ENCODE peak calls at places on chromosome 11, in ten cellular contexts. One of them, this sample, is unnamed.

GRCh38 chr11:119641991-119642745 is 86.8 kb downstream of the NECTIN1 start:
- DNase-seq in caudate nucleus: no peak
- DNase-seq in GM03348: peak; percentile 52
- DNase-seq in NCI-H460: peak; percentile 12
- DNase-seq in NCI-H146: peak; percentile 42
- DNase-seq in non-pigmented ciliary epithelial cell: no peak
- DNase-seq in AG08395: no peak
- DNase-seq in astrocyte of the spinal cord: no peak
- DNase-seq in stromal cell of bone marrow: no peak
- DNase-seq in H54: no peak
- DNase-seq in this sample: no peak

GRCh38 chr11:121250843-121251242 is 41.7 kb upstream of the SC5D start:
- DNase-seq in NCI-H146: no peak
- DNase-seq in stromal cell of bone marrow: peak; percentile 7
- DNase-seq in AG08395: no peak
- DNase-seq in astrocyte of the spinal cord: peak; percentile 26
- DNase-seq in NCI-H460: no peak
- DNase-seq in caudate nucleus: no peak
- DNase-seq in H54: no peak
- DNase-seq in non-pigmented ciliary epithelial cell: no peak
- DNase-seq in GM03348: no peak
- DNase-seq in this sample: no peak

GRCh38 chr11:30107899-30108298 is 91.1 kb upstream of the KCNA4 start:
- DNase-seq in non-pigmented ciliary epithelial cell: peak; percentile 54
- DNase-seq in stromal cell of bone marrow: peak; percentile 91
- DNase-seq in NCI-H146: no peak
- DNase-seq in GM03348: peak; percentile 43
- DNase-seq in AG08395: peak; percentile 54
- DNase-seq in H54: peak; percentile 6
- DNase-seq in astrocyte of the spinal cord: peak; percentile 54
- DNase-seq in NCI-H460: peak; percentile 85
- DNase-seq in caudate nucleus: no peak
- DNase-seq in this sample: no peak

GRCh38 chr11:64001552-64002427 is 15.6 kb downstream of the OTUB1 start:
- DNase-seq in AG08395: no peak
- DNase-seq in NCI-H146: no peak
- DNase-seq in astrocyte of the spinal cord: no peak
- DNase-seq in H54: no peak
- DNase-seq in caudate nucleus: no peak
- DNase-seq in stromal cell of bone marrow: no peak
- DNase-seq in non-pigmented ciliary epithelial cell: no peak
- DNase-seq in NCI-H460: no peak
- DNase-seq in GM03348: no peak
- DNase-seq in this sample: no peak

GRCh38 chr11:11578542-11578941 is 43.3 kb downstream of the GALNT18 start:
- DNase-seq in GM03348: no peak
- DNase-seq in non-pigmented ciliary epithelial cell: no peak
- DNase-seq in astrocyte of the spinal cord: no peak
- DNase-seq in caudate nucleus: no peak
- DNase-seq in AG08395: no peak
- DNase-seq in H54: no peak
- DNase-seq in NCI-H460: no peak
- DNase-seq in NCI-H146: no peak
- DNase-seq in stromal cell of bone marrow: no peak
- DNase-seq in this sample: peak; percentile 7

GRCh38 chr11:38971141-38971540 is 2373.1 kb upstream of the RAG2 start:
- DNase-seq in NCI-H146: no peak
- DNase-seq in caudate nucleus: no peak
- DNase-seq in GM03348: no peak
- DNase-seq in AG08395: no peak
- DNase-seq in non-pigmented ciliary epithelial cell: no peak
- DNase-seq in astrocyte of the spinal cord: no peak
- DNase-seq in NCI-H460: no peak
- DNase-seq in H54: no peak
- DNase-seq in stromal cell of bone marrow: no peak
- DNase-seq in this sample: no peak

GRCh38 chr11:117826360-117826635 is 1.8 kb upstream of the FXYD2 start:
- DNase-seq in NCI-H146: no peak
- DNase-seq in non-pigmented ciliary epithelial cell: no peak
- DNase-seq in caudate nucleus: no peak
- DNase-seq in GM03348: no peak
- DNase-seq in AG08395: no peak
- DNase-seq in stromal cell of bone marrow: no peak
- DNase-seq in NCI-H460: no peak
- DNase-seq in astrocyte of the spinal cord: no peak
- DNase-seq in H54: no peak
- DNase-seq in this sample: no peak

GRCh38 chr11:111265421-111265820 is 19.9 kb downstream of the POU2AF2 start:
- DNase-seq in astrocyte of the spinal cord: no peak
- DNase-seq in caudate nucleus: no peak
- DNase-seq in AG08395: no peak
- DNase-seq in stromal cell of bone marrow: no peak
- DNase-seq in NCI-H460: no peak
- DNase-seq in H54: no peak
- DNase-seq in NCI-H146: no peak
- DNase-seq in GM03348: no peak
- DNase-seq in non-pigmented ciliary epithelial cell: no peak
- DNase-seq in this sample: no peak

GRCh38 chr11:2208691-2209369 is 37.2 kb upstream of the TH start:
- DNase-seq in H54: no peak
- DNase-seq in GM03348: no peak
- DNase-seq in caudate nucleus: no peak
- DNase-seq in astrocyte of the spinal cord: no peak
- DNase-seq in non-pigmented ciliary epithelial cell: no peak
- DNase-seq in NCI-H460: no peak
- DNase-seq in stromal cell of bone marrow: no peak
- DNase-seq in AG08395: no peak
- DNase-seq in NCI-H146: no peak
- DNase-seq in this sample: peak; percentile 46

GRCh38 chr11:132300283-132300682 is 929.9 kb downstream of the NTM start:
- DNase-seq in NCI-H146: peak; percentile 2
- DNase-seq in astrocyte of the spinal cord: no peak
- DNase-seq in AG08395: peak; percentile 26
- DNase-seq in non-pigmented ciliary epithelial cell: no peak
- DNase-seq in H54: no peak
- DNase-seq in caudate nucleus: no peak
- DNase-seq in GM03348: peak; percentile 31
- DNase-seq in NCI-H460: no peak
- DNase-seq in stromal cell of bone marrow: no peak
- DNase-seq in this sample: no peak

GRCh38 chr11:15711311-15711710 is 596.6 kb downstream of the INSC start:
- DNase-seq in NCI-H460: no peak
- DNase-seq in stromal cell of bone marrow: no peak
- DNase-seq in H54: no peak
- DNase-seq in GM03348: no peak
- DNase-seq in non-pigmented ciliary epithelial cell: no peak
- DNase-seq in astrocyte of the spinal cord: no peak
- DNase-seq in NCI-H146: no peak
- DNase-seq in AG08395: no peak
- DNase-seq in caudate nucleus: no peak
- DNase-seq in this sample: no peak

GRCh38 chr11:1226981-1227550 is 4.2 kb downstream of the MUC5B start:
- DNase-seq in GM03348: no peak
- DNase-seq in AG08395: peak; percentile 58
- DNase-seq in NCI-H460: no peak
- DNase-seq in stromal cell of bone marrow: no peak
- DNase-seq in H54: no peak
- DNase-seq in non-pigmented ciliary epithelial cell: no peak
- DNase-seq in caudate nucleus: no peak
- DNase-seq in astrocyte of the spinal cord: no peak
- DNase-seq in NCI-H146: no peak
- DNase-seq in this sample: no peak

GRCh38 chr11:37762079-37762478 is 1164.0 kb upstream of the RAG2 start:
- DNase-seq in non-pigmented ciliary epithelial cell: no peak
- DNase-seq in stromal cell of bone marrow: no peak
- DNase-seq in AG08395: no peak
- DNase-seq in caudate nucleus: no peak
- DNase-seq in NCI-H146: no peak
- DNase-seq in H54: no peak
- DNase-seq in NCI-H460: no peak
- DNase-seq in GM03348: no peak
- DNase-seq in astrocyte of the spinal cord: no peak
- DNase-seq in this sample: no peak

GRCh38 chr11:5689551-5689983 is at the start of gene TRIM22:
- DNase-seq in NCI-H146: no peak
- DNase-seq in NCI-H460: no peak
- DNase-seq in stromal cell of bone marrow: peak; percentile 88
- DNase-seq in AG08395: peak; percentile 65
- DNase-seq in caudate nucleus: no peak
- DNase-seq in H54: peak; percentile 29
- DNase-seq in GM03348: peak; percentile 49
- DNase-seq in non-pigmented ciliary epithelial cell: peak; percentile 44
- DNase-seq in astrocyte of the spinal cord: peak; percentile 80
- DNase-seq in this sample: peak; percentile 86

GRCh38 chr11:18677560-18677959 is 21.0 kb upstream of the TMEM86A start:
- DNase-seq in AG08395: no peak
- DNase-seq in astrocyte of the spinal cord: no peak
- DNase-seq in non-pigmented ciliary epithelial cell: no peak
- DNase-seq in NCI-H146: no peak
- DNase-seq in H54: no peak
- DNase-seq in caudate nucleus: no peak
- DNase-seq in NCI-H460: no peak
- DNase-seq in stromal cell of bone marrow: no peak
- DNase-seq in GM03348: no peak
- DNase-seq in this sample: no peak

GRCh38 chr11:62500066-62501035 is 46.3 kb downstream of the AHNAK start:
- DNase-seq in GM03348: no peak
- DNase-seq in H54: no peak
- DNase-seq in NCI-H460: no peak
- DNase-seq in astrocyte of the spinal cord: no peak
- DNase-seq in NCI-H146: no peak
- DNase-seq in caudate nucleus: no peak
- DNase-seq in AG08395: no peak
- DNase-seq in stromal cell of bone marrow: no peak
- DNase-seq in non-pigmented ciliary epithelial cell: no peak
- DNase-seq in this sample: no peak

GRCh38 chr11:60924110-60924905 is at the start of gene TMEM132A:
- DNase-seq in non-pigmented ciliary epithelial cell: no peak
- DNase-seq in stromal cell of bone marrow: peak; percentile 38
- DNase-seq in H54: peak; percentile 95
- DNase-seq in NCI-H460: peak; percentile 62
- DNase-seq in astrocyte of the spinal cord: peak; percentile 58
- DNase-seq in NCI-H146: peak; percentile 84
- DNase-seq in AG08395: peak; percentile 92
- DNase-seq in GM03348: peak; percentile 95
- DNase-seq in caudate nucleus: peak; percentile 79
- DNase-seq in this sample: peak; percentile 61

GRCh38 chr11:57483570-57483934 is 23.2 kb downstream of the RTN4RL2 start:
- DNase-seq in NCI-H146: no peak
- DNase-seq in NCI-H460: no peak
- DNase-seq in astrocyte of the spinal cord: no peak
- DNase-seq in non-pigmented ciliary epithelial cell: no peak
- DNase-seq in AG08395: no peak
- DNase-seq in H54: no peak
- DNase-seq in caudate nucleus: no peak
- DNase-seq in GM03348: no peak
- DNase-seq in stromal cell of bone marrow: no peak
- DNase-seq in this sample: no peak

GRCh38 chr11:79973701-79974626 is 533.1 kb upstream of the TENM4 start:
- DNase-seq in AG08395: peak; percentile 25
- DNase-seq in NCI-H460: no peak
- DNase-seq in non-pigmented ciliary epithelial cell: no peak
- DNase-seq in H54: peak; percentile 14
- DNase-seq in NCI-H146: no peak
- DNase-seq in astrocyte of the spinal cord: no peak
- DNase-seq in GM03348: peak; percentile 13
- DNase-seq in caudate nucleus: no peak
- DNase-seq in stromal cell of bone marrow: peak; percentile 18
- DNase-seq in this sample: no peak

GRCh38 chr11:117229931-117230285 is 2.0 kb downstream of the PCSK7 start:
- DNase-seq in NCI-H460: no peak
- DNase-seq in astrocyte of the spinal cord: no peak
- DNase-seq in AG08395: no peak
- DNase-seq in caudate nucleus: no peak
- DNase-seq in H54: no peak
- DNase-seq in NCI-H146: no peak
- DNase-seq in stromal cell of bone marrow: no peak
- DNase-seq in GM03348: no peak
- DNase-seq in non-pigmented ciliary epithelial cell: no peak
- DNase-seq in this sample: no peak

GRCh38 chr11:133825156-133825555 is 20.2 kb downstream of the SPATA19 start:
- DNase-seq in H54: no peak
- DNase-seq in astrocyte of the spinal cord: no peak
- DNase-seq in caudate nucleus: no peak
- DNase-seq in GM03348: no peak
- DNase-seq in stromal cell of bone marrow: no peak
- DNase-seq in AG08395: no peak
- DNase-seq in NCI-H460: no peak
- DNase-seq in NCI-H146: no peak
- DNase-seq in non-pigmented ciliary epithelial cell: no peak
- DNase-seq in this sample: no peak

This sample was measured in SJSA1.